ENCODE peak calls at places on chromosome 15, in six cellular contexts. M is A549, D is astrocyte, F is OCI-LY7, Q is HepG2, X is H9. Z is an unnamed sample.

GRCh38 chr15:48168626-48169025 is 9.5 kb downstream of the MYEF2 start:
- DNase-seq in M (no peak), D (no peak), F (no peak), Q (no peak), X (no peak), Z (no peak)

GRCh38 chr15:26744894-26745293 is 28.0 kb downstream of the GABRB3 start:
- DNase-seq in M (no peak), D (no peak), F (no peak), Q (no peak), X (no peak), Z (no peak)

GRCh38 chr15:93458567-93458966 is 369.6 kb upstream of the RGMA start:
- DNase-seq in M (no peak), D (no peak), F (no peak), Q (no peak), X (no peak), Z (no peak)

GRCh38 chr15:51121118-51121517 is 26.4 kb upstream of the TNFAIP8L3 start:
- DNase-seq in M (peak; percentile 71), D (peak; percentile 99), F (no peak), Q (peak; percentile 27), X (no peak), Z (no peak)

GRCh38 chr15:86553116-86553515 is 473.4 kb downstream of the AGBL1 start:
- DNase-seq in M (no peak), D (no peak), F (no peak), Q (no peak), X (no peak), Z (no peak)

GRCh38 chr15:67823371-67824156 is 1.7 kb upstream of the SKOR1 start:
- DNase-seq in M (no peak), D (no peak), F (peak; percentile 51), Q (no peak), X (no peak), Z (peak; percentile 19)

GRCh38 chr15:95262866-95263564 is 1031.7 kb downstream of the MCTP2 start:
- DNase-seq in M (no peak), D (peak; percentile 91), F (no peak), Q (no peak), X (no peak), Z (no peak)

GRCh38 chr15:82951472-82952155 is 906 bp downstream of the HOMER2 start:
- DNase-seq in M (peak; percentile 28), D (peak; percentile 16), F (no peak), Q (no peak), X (no peak), Z (no peak)

GRCh38 chr15:58534556-58534955 is 102.8 kb downstream of the LIPC start:
- DNase-seq in M (no peak), D (no peak), F (no peak), Q (no peak), X (no peak), Z (no peak)

GRCh38 chr15:51234181-51234927 is 104.0 kb downstream of the CYP19A1 start:
- DNase-seq in M (no peak), D (no peak), F (no peak), Q (no peak), X (no peak), Z (no peak)

GRCh38 chr15:65318870-65319356 is 14.4 kb downstream of the RNU5B-1 start:
- DNase-seq in M (peak; percentile 97), D (peak; percentile 29), F (peak; percentile 75), Q (peak; percentile 68), X (peak; percentile 88), Z (peak; percentile 78)

GRCh38 chr15:81199031-81199779 is 2.5 kb downstream of the IL16 start:
- DNase-seq in M (no peak), D (no peak), F (no peak), Q (no peak), X (no peak), Z (no peak)

GRCh38 chr15:97966924-97967620 is 6.6 kb downstream of the ARRDC4 start:
- DNase-seq in M (no peak), D (no peak), F (no peak), Q (no peak), X (no peak), Z (peak; percentile 79)

GRCh38 chr15:40238927-40239591 is at the start of gene PAK6:
- DNase-seq in M (peak; percentile 73), D (peak; percentile 30), F (peak; percentile 15), Q (no peak), X (peak; percentile 88), Z (no peak)

GRCh38 chr15:70762469-70763119 is 764 bp downstream of the UACA start:
- DNase-seq in M (peak; percentile 53), D (peak; percentile 52), F (no peak), Q (no peak), X (peak; percentile 43), Z (no peak)

GRCh38 chr15:101810905-101811304 is 1.1 kb upstream of the OR4F15 start:
- DNase-seq in M (no peak), D (peak; percentile 7), F (no peak), Q (no peak), X (no peak), Z (no peak)

GRCh38 chr15:74977599-74977998 is 17.8 kb upstream of the SCAMP5 start:
- DNase-seq in M (no peak), D (no peak), F (no peak), Q (no peak), X (no peak), Z (no peak)

GRCh38 chr15:33201376-33202189 is 7.1 kb upstream of the FMN1 start:
- DNase-seq in M (peak; percentile 96), D (peak; percentile 45), F (peak; percentile 50), Q (peak; percentile 76), X (peak; percentile 90), Z (no peak)

GRCh38 chr15:42082832-42083604 is 11.3 kb downstream of the PLA2G4D start:
- DNase-seq in M (no peak), D (no peak), F (no peak), Q (no peak), X (no peak), Z (no peak)

GRCh38 chr15:42083605-42083908 is 10.8 kb downstream of the PLA2G4D start:
- DNase-seq in M (no peak), D (no peak), F (no peak), Q (no peak), X (no peak), Z (no peak)

GRCh38 chr15:42085236-42085605 is 9.1 kb downstream of the PLA2G4D start:
- DNase-seq in M (no peak), D (no peak), F (no peak), Q (no peak), X (peak; percentile 33), Z (no peak)

GRCh38 chr15:42084465-42085235 is 9.7 kb downstream of the PLA2G4D start:
- DNase-seq in M (peak; percentile 66), D (no peak), F (peak; percentile 54), Q (peak; percentile 46), X (peak; percentile 89), Z (no peak)

DNA sequence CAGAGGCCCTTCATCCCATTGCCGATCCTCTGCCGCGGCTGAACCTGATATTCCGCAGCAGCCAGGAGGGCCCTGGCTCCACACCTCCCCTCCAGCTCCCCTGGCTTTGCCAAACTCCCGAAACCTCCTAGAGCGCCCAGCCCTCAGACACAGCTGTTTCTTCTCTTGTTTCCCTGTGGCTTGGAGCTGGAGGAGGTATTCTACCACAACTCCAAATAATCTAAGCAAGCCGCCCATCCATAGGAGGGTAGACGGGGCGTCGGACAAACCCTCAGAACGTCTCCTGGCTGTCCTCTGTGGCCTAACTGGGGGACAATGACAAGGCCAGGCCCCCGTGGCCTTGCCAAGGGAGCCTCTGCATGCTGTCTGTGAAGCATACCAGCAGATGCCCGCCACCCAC is 10.4 kb downstream of the PLA2G4D start:
- DNase-seq in M (no peak), D (no peak), F (no peak), Q (no peak), X (peak; percentile 24), Z (no peak)
- H3K4me2 ChIP-seq in M (peak overlapping the region; percentile 47), D (no peak overlapping the region), F (no peak overlapping the region), Q (peak overlapping the region; percentile 87), X (no peak overlapping the region), Z (no peak overlapping the region)

GRCh38 chr15:66389098-66389858 is 2.6 kb downstream of the MAP2K1 start:
- DNase-seq in M (no peak), D (no peak), F (peak; percentile 56), Q (no peak), X (no peak), Z (peak; percentile 75)
- H3K4me2 ChIP-seq in M (no peak overlapping the region), D (peak overlapping the region; percentile 21), F (peak overlapping the region; percentile 99), Q (peak overlapping the region; percentile 94), X (no peak overlapping the region), Z (peak overlapping the region; percentile 68)

DNA sequence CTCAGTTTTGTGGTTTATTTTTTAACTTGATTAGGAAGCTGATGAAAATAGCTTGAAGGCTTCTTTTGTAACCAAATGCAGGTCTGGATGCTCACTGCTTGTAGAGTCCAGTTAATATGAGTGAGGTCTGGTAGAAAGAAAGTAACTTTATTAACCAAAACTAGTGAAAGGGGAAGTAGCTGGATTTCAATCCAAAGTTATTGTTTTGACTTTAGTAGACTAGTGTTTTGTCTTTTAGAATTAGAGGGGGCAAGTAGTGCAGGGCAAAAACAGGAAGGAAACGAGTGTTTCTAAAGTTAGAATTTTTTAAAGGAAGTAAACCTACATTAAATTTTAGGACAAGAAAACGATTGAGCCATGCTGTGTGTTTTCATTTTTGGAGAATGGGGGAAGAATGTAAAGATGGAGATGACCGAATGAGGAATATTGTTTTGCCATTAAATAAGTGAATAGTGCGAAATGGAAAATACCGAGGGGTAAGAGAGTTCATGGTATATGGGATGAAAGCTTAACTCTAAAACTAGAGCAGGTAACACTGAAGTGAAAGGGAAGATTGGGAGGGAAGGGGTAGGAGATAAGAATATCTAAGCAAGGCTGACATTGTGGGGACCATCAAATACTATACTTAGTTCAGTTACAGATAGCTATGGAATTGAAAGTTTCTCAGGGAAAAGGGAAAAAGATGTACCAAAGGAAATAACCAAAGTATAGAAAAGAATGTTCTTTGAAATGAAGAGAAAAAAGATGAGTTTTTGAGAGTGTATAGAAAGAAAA is 40.0 kb downstream of the USP3 start:
- DNase-seq in M (no peak), D (no peak), F (peak; percentile 47), Q (no peak), X (no peak), Z (no peak)
- H3K4me2 ChIP-seq in M (no peak overlapping the region), D (no peak overlapping the region), F (peak overlapping the region; percentile 70), Q (no peak overlapping the region), X (no peak overlapping the region), Z (no peak overlapping the region)

DNA sequence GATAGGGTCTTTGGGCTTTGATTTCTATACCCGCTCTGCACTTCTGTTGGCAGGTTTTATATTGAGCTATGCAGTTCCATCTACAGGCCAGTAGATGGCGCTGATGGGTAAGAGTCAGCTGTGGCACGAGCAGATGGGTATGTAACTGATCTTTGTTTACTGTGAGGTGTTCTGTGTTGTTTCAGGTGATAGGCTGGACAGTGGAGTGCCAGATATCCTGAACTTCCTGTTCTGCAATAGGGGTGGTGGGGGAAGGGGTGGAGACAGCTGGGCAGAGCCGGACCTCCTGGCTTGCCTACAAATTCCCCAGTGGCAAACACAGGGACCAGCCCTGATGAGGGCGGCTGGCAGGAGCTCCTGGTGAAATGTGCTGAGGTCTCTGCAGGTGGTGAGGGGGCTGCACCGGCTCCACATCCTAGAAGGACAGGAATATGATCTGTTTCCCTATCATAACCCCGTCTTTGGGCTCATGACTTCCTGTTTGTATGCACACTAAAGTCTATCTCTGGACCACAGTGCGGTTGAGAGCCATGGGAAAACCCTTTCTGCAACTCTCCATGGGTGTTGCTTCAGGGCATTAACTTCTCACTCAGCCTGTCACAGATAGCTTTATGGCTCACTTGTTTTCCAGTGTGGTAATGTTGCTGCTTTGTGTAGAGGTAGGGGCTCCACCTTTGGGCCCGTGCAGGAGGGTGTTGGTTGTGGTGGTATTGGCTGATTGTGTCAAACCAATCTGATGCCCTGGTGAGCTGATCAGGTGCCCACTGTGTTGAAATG is 13.4 kb upstream of the FAM98B start:
- DNase-seq in M (peak; percentile 6), D (peak; percentile 27), F (peak; percentile 70), Q (peak; percentile 75), X (peak; percentile 70), Z (peak; percentile 47)
- H3K4me2 ChIP-seq in M (peak overlapping the region; percentile 31), D (no peak overlapping the region), F (peak overlapping the region; percentile 5), Q (peak overlapping the region; percentile 50), X (no peak overlapping the region), Z (no peak overlapping the region)

Z was measured in DND-41.